ENCODE peak calls at places on chromosomes 3 and 15, in seven cellular contexts. C, P, F, N, Y, G and S are unnamed samples.
A peak's percentile ranks its signal among the peaks of the same experiment; 100 is the strongest.

GRCh38 chr15:88701561-88702095 is 62.8 kb downstream of the ISG20 start:
- DNase-seq in C (no peak), P (no peak), F (no peak), N (no peak), Y (no peak), G (no peak), S (peak; percentile 12)

GRCh38 chr3:195139876-195140240 is 131.1 kb downstream of the XXYLT1 start:
- DNase-seq in C (no peak), P (no peak), F (peak; percentile 48), N (no peak), Y (no peak), G (no peak), S (no peak)

GRCh38 chr3:61358364-61358763 is 107.1 kb upstream of the FHIT start:
- DNase-seq in C (peak; percentile 70), P (no peak), F (peak; percentile 3), N (no peak), Y (peak; percentile 77), G (peak; percentile 72), S (peak; percentile 78)

GRCh38 chr3:142319094-142319493 is 93.7 kb upstream of the GK5 start:
- DNase-seq in C (no peak), P (peak; percentile 60), F (peak; percentile 64), N (peak; percentile 26), Y (no peak), G (no peak), S (no peak)

GRCh38 chr3:104437131-104437750 is 929.5 kb upstream of the ALCAM start:
- DNase-seq in C (no peak), P (peak; percentile 85), F (peak; percentile 77), N (peak; percentile 73), Y (no peak), G (no peak), S (no peak)

GRCh38 chr15:90915216-90915807 is 12.2 kb downstream of the MAN2A2 start:
- DNase-seq in C (no peak), P (no peak), F (no peak), N (no peak), Y (no peak), G (no peak), S (no peak)

GRCh38 chr3:149000207-149000745 is 8.9 kb downstream of the GYG1 start:
- DNase-seq in C (no peak), P (peak; percentile 19), F (no peak), N (no peak), Y (no peak), G (no peak), S (no peak)

GRCh38 chr3:183539821-183540220 is 15.7 kb downstream of the KLHL6 start:
- DNase-seq in C (no peak), P (no peak), F (no peak), N (no peak), Y (no peak), G (no peak), S (no peak)

GRCh38 chr3:131402391-131403039 is 20.9 kb downstream of the NUDT16 start:
- DNase-seq in C (peak; percentile 2), P (peak; percentile 56), F (peak; percentile 58), N (no peak), Y (no peak), G (no peak), S (no peak)

GRCh38 chr3:106457278-106458210 is 588.7 kb upstream of the CBLB start:
- DNase-seq in C (peak; percentile 45), P (peak; percentile 94), F (peak; percentile 95), N (peak; percentile 75), Y (peak; percentile 29), G (peak; percentile 77), S (peak; percentile 51)

GRCh38 chr3:60250210-60250609 is 1001.0 kb downstream of the FHIT start:
- DNase-seq in C (no peak), P (no peak), F (peak; percentile 39), N (no peak), Y (no peak), G (no peak), S (no peak)

GRCh38 chr3:36991147-36991546 is 1.8 kb downstream of the EPM2AIP1 start:
- DNase-seq in C (peak; percentile 39), P (no peak), F (no peak), N (no peak), Y (no peak), G (no peak), S (no peak)

GRCh38 chr3:149417727-149418126 is 40.3 kb upstream of the TM4SF1 start:
- DNase-seq in C (no peak), P (no peak), F (no peak), N (no peak), Y (no peak), G (no peak), S (no peak)

GRCh38 chr3:170421147-170421641 is 2.5 kb downstream of the CLDN11 start:
- DNase-seq in C (no peak), P (peak; percentile 52), F (peak; percentile 48), N (no peak), Y (peak; percentile 21), G (no peak), S (no peak)

GRCh38 chr15:80250614-80251504 is 1.2 kb downstream of the CTXND1 start:
- DNase-seq in C (no peak), P (no peak), F (no peak), N (no peak), Y (no peak), G (no peak), S (no peak)

GRCh38 chr15:80251505-80252280 is at the start of gene CTXND1:
- DNase-seq in C (no peak), P (no peak), F (no peak), N (no peak), Y (no peak), G (no peak), S (no peak)

GRCh38 chr15:80247320-80247719 is 4.7 kb downstream of the CTXND1 start:
- DNase-seq in C (no peak), P (no peak), F (no peak), N (no peak), Y (no peak), G (no peak), S (no peak)

GRCh38 chr15:80249973-80250372 is 2.0 kb downstream of the CTXND1 start:
- DNase-seq in C (no peak), P (no peak), F (no peak), N (no peak), Y (no peak), G (no peak), S (no peak)

GRCh38 chr15:80252281-80252619 is 237 bp upstream of the CTXND1 start:
- DNase-seq in C (no peak), P (no peak), F (no peak), N (no peak), Y (no peak), G (no peak), S (no peak)
- H3K4me3 ChIP-seq in C (no peak overlapping the region), P (no peak overlapping the region), F (peak overlapping the region; percentile 13), N (peak overlapping the region; percentile 18), Y (peak overlapping the region; percentile 69), G (peak overlapping the region; percentile 49), S (no peak overlapping the region)

GRCh38 chr15:86229306-86229705 is 149.6 kb downstream of the AGBL1 start:
- DNase-seq in C (no peak), P (no peak), F (no peak), N (no peak), Y (no peak), G (no peak), S (no peak)

GRCh38 chr15:86236721-86237121 is 157.1 kb downstream of the AGBL1 start:
- DNase-seq in C (no peak), P (no peak), F (no peak), N (no peak), Y (no peak), G (no peak), S (no peak)

GRCh38 chr15:86229966-86230365 is 150.3 kb downstream of the AGBL1 start:
- DNase-seq in C (no peak), P (no peak), F (no peak), N (no peak), Y (no peak), G (no peak), S (no peak)

GRCh38 chr15:86235667-86236066 is 156.0 kb downstream of the AGBL1 start:
- DNase-seq in C (no peak), P (no peak), F (no peak), N (no peak), Y (no peak), G (no peak), S (no peak)

DNA sequence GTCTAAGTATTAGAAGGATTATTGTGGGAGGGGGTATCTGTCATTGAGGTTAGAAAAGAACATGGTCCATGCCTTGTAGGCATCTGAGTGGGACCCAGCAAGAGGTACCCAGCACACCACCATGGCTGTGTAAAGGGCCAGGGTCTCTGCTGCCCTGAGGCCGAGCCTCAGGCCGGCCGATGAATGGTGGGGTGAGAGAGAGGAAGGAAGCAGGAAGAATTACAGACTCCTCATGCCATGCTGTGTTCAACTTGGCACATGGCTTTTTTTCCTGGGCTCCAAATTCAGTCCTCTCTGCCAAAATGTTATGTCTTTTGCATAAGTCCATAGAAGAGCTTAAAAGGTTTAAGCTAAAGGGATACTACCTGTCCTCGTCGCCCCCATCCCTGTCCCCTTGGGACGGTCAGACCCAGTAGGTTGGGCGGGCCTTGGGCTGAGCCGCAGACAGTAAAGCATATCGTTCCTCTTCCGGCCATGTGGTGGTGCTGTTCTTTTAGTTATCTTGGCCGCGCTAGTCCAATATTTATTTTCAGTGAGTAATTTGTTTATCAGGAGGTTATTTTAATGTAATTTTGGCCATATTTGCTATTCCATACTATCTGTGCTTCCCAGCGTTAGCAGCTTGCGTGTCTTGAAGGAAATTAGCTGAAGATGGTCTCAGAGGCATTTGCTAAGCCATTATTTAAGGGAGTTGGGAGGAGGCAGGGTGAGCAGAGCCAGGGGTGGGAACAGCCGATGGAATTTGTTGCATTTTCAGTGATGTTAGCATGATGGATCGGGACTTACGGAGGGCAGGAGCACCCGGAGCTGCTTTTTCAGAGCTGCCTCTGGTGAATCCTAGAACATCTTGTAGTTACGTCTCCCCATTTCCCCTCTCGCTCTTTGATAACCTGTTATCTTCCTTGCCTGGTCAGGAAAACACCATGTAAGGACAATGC is 152.5 kb downstream of the AGBL1 start:
- DNase-seq in C (no peak), P (peak; percentile 22), F (peak; percentile 42), N (no peak), Y (no peak), G (no peak), S (no peak)
- TF ChIP-seq CTCF in C (peak; percentile 61), P (peak; percentile 55), F (peak; percentile 51), N (no peak), Y (peak; percentile 72), G (no peak), S (peak; percentile 49)

DNA sequence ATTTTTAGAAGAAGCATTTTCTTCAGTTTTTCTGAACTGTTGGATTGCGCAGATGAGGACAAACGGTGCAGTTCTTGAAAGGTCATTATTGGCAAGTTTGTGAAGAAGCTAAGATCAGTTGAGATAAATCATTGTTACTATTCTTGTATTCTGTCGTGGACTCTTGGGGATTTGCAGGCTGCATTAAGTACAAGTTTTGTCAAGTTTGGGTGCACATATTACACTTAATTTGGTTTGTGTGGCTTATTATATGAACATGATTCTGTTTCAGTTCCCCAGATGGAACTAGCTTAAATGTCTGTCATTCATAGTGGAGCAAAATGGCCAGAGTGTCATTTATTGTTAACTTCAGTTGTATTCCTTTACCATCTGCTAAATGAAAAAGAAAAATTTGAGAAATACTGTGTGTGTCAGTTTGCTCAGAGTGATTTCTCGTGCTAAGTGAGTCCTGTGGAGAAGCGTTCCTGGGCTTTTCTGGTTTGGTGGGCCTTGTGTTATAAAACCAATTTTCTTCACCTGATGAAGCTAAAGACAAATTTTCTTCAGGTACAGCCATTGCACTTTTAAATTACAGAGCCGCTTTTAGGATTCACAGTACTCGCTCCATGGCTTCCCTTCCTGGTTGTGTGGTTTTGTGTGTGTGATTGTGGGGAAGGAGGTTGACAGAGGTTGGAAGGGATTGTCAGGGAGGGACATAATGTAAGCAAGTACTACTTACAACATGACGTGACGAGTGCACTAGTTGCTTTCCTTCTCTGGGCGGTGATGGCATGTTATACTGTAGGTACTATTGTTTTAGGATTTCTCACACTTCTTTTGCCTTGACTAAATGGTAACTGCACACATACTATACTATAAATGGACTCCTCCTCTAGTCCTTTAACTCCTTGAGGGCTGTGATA is 1.7 kb downstream of the AKAP13 start:
- DNase-seq in C (no peak), P (no peak), F (no peak), N (no peak), Y (no peak), G (no peak), S (no peak)
- H3K4me3 ChIP-seq in C (peak overlapping the region; percentile 80), P (peak overlapping the region; percentile 76), F (peak overlapping the region; percentile 74), N (peak overlapping the region; percentile 73), Y (peak overlapping the region; percentile 93), G (peak overlapping the region; percentile 98), S (peak overlapping the region; percentile 81)

GRCh38 chr15:69861331-69862171 is 236.2 kb downstream of the TLE3 start:
- DNase-seq in C (no peak), P (no peak), F (no peak), N (no peak), Y (no peak), G (no peak), S (no peak)
- TF ChIP-seq CTCF in C (no peak), P (no peak), F (no peak), N (no peak), Y (no peak), G (no peak), S (no peak)